ENCODE peak calls at places on chromosome 1, in ten cellular contexts. One of them, this sample, is unnamed.

GRCh38 chr1:109193653-109194590 is 19.8 kb upstream of the SARS1 start:
- DNase-seq in adrenal gland: peak; percentile 77
- DNase-seq in uterus: no peak
- DNase-seq in mammary epithelial cell: no peak
- DNase-seq in AG04449: no peak
- DNase-seq in testis: peak; percentile 69
- DNase-seq in breast epithelium: no peak
- DNase-seq in nephron progenitor cell: peak; percentile 45
- DNase-seq in RWPE1: peak; percentile 56
- DNase-seq in lower lobe of right lung: peak; percentile 55
- DNase-seq in this sample: no peak

GRCh38 chr1:236103646-236104218 is 38.6 kb upstream of the GPR137B start:
- DNase-seq in breast epithelium: no peak
- DNase-seq in mammary epithelial cell: peak; percentile 29
- DNase-seq in uterus: peak; percentile 46
- DNase-seq in AG04449: no peak
- DNase-seq in RWPE1: peak; percentile 77
- DNase-seq in lower lobe of right lung: no peak
- DNase-seq in adrenal gland: peak; percentile 64
- DNase-seq in nephron progenitor cell: peak; percentile 66
- DNase-seq in testis: peak; percentile 80
- DNase-seq in this sample: no peak

GRCh38 chr1:15141933-15142647 is 11.5 kb upstream of the TMEM51 start:
- DNase-seq in lower lobe of right lung: no peak
- DNase-seq in RWPE1: peak; percentile 28
- DNase-seq in testis: no peak
- DNase-seq in adrenal gland: peak; percentile 84
- DNase-seq in uterus: no peak
- DNase-seq in mammary epithelial cell: peak; percentile 63
- DNase-seq in breast epithelium: no peak
- DNase-seq in nephron progenitor cell: no peak
- DNase-seq in AG04449: no peak
- DNase-seq in this sample: no peak

GRCh38 chr1:57204942-57205787 is 218.7 kb downstream of the DAB1 start:
- DNase-seq in adrenal gland: no peak
- DNase-seq in testis: no peak
- DNase-seq in lower lobe of right lung: no peak
- DNase-seq in AG04449: no peak
- DNase-seq in RWPE1: no peak
- DNase-seq in breast epithelium: no peak
- DNase-seq in mammary epithelial cell: no peak
- DNase-seq in nephron progenitor cell: no peak
- DNase-seq in uterus: no peak
- DNase-seq in this sample: no peak

GRCh38 chr1:107557095-107557494 is 407.9 kb downstream of the VAV3 start:
- DNase-seq in nephron progenitor cell: no peak
- DNase-seq in AG04449: no peak
- DNase-seq in lower lobe of right lung: no peak
- DNase-seq in adrenal gland: no peak
- DNase-seq in uterus: no peak
- DNase-seq in breast epithelium: no peak
- DNase-seq in testis: no peak
- DNase-seq in mammary epithelial cell: peak; percentile 56
- DNase-seq in RWPE1: no peak
- DNase-seq in this sample: no peak

GRCh38 chr1:29394521-29394921 is 158.2 kb downstream of the PTPRU start:
- DNase-seq in AG04449: no peak
- DNase-seq in uterus: no peak
- DNase-seq in lower lobe of right lung: no peak
- DNase-seq in breast epithelium: no peak
- DNase-seq in nephron progenitor cell: no peak
- DNase-seq in mammary epithelial cell: no peak
- DNase-seq in testis: peak; percentile 10
- DNase-seq in adrenal gland: no peak
- DNase-seq in RWPE1: no peak
- DNase-seq in this sample: no peak

GRCh38 chr1:37851782-37852210 is 7.6 kb downstream of the MTF1 start:
- DNase-seq in AG04449: no peak
- DNase-seq in adrenal gland: peak; percentile 19
- DNase-seq in breast epithelium: no peak
- DNase-seq in testis: no peak
- DNase-seq in lower lobe of right lung: no peak
- DNase-seq in uterus: no peak
- DNase-seq in mammary epithelial cell: no peak
- DNase-seq in nephron progenitor cell: no peak
- DNase-seq in RWPE1: no peak
- DNase-seq in this sample: no peak

GRCh38 chr1:94974824-94975223 is 47.9 kb upstream of the CNN3 start:
- DNase-seq in AG04449: peak; percentile 62
- DNase-seq in mammary epithelial cell: peak; percentile 87
- DNase-seq in RWPE1: peak; percentile 35
- DNase-seq in lower lobe of right lung: no peak
- DNase-seq in adrenal gland: no peak
- DNase-seq in testis: no peak
- DNase-seq in uterus: no peak
- DNase-seq in nephron progenitor cell: no peak
- DNase-seq in breast epithelium: no peak
- DNase-seq in this sample: no peak

GRCh38 chr1:232890340-232890953 is 60.0 kb upstream of the NTPCR start:
- DNase-seq in mammary epithelial cell: no peak
- DNase-seq in nephron progenitor cell: no peak
- DNase-seq in AG04449: no peak
- DNase-seq in adrenal gland: no peak
- DNase-seq in RWPE1: no peak
- DNase-seq in uterus: no peak
- DNase-seq in testis: no peak
- DNase-seq in breast epithelium: no peak
- DNase-seq in lower lobe of right lung: no peak
- DNase-seq in this sample: no peak

DNA sequence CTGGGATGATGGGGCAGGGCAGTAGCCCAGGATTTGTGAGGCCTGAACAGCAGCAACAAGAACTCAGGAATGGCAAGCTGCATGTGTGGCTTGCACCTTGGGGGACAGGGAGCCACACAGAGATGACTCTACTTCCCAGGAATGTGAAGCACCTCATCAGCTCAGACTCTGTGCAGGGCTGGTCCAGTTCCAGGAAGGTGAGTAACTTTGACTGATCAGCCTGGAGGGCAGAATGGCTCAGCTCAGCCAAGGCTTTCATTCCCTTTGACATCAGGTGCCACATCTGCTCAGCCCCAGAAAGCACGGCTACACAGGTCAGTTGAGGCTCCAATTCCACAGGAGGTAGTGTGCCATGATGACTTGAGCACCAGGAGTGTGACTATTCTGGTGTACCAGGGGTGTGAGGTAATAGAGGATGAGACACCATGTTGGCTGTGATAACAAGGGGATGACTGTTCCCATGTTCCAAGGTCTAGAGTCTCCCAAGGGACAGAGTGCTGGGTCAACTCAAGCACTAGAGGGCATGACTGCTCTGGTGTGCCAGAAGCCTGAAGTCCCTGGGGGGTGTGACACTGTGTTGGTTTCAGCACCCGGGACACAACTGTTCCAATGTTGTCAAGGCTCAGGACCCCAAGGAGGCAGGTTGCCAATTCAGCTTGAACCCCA is 625.8 kb upstream of the ADGRL2 start:
- DNase-seq in AG04449: no peak
- DNase-seq in mammary epithelial cell: peak; percentile 99
- DNase-seq in testis: no peak
- DNase-seq in lower lobe of right lung: no peak
- DNase-seq in uterus: no peak
- DNase-seq in adrenal gland: no peak
- DNase-seq in RWPE1: peak; percentile 83
- DNase-seq in nephron progenitor cell: no peak
- DNase-seq in breast epithelium: no peak
- DNase-seq in this sample: no peak
- TF ChIP-seq CTCF in AG04449: no peak
- TF ChIP-seq CTCF in mammary epithelial cell: peak; percentile 33
- TF ChIP-seq CTCF in testis: no peak
- TF ChIP-seq CTCF in lower lobe of right lung: no peak
- TF ChIP-seq CTCF in uterus: no peak
- TF ChIP-seq CTCF in adrenal gland: no peak
- TF ChIP-seq CTCF in RWPE1: no peak
- TF ChIP-seq CTCF in nephron progenitor cell: no peak
- TF ChIP-seq CTCF in breast epithelium: no peak
- TF ChIP-seq CTCF in this sample: no peak

DNA sequence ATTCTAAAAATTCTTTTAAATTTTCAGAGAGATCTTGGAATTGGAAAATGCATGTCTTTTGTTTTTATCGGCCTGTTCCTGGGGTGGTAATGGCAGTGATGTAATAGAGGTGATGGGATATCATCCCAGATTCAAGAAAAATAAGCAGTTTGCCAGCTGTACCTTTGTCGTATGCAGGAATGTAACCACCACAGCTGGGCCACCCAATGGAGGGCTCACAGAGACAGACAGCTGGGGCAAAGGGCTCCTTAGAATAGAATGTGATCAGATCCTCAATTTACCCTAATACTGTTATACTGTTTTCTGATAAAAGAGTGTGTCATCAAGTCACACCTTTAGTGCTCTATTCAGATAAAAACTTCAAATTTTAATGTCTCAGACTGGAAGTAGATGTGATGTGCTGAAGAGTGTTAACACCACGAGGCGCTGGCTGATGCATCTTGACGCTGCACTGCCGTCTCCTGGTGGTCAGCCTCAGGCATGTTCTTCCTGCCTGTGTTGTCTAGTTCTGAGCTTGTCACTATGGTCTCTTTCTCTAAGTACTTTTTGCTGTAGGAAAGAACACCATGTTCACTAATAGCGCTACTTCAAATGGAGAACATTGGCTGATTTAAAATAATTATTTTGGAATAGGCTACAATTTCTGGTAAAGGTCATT is 78.8 kb downstream of the C1orf21 start:
- DNase-seq in RWPE1: no peak
- DNase-seq in adrenal gland: no peak
- DNase-seq in mammary epithelial cell: no peak
- DNase-seq in uterus: no peak
- DNase-seq in nephron progenitor cell: no peak
- DNase-seq in AG04449: no peak
- DNase-seq in breast epithelium: peak; percentile 58
- DNase-seq in lower lobe of right lung: no peak
- DNase-seq in testis: peak; percentile 76
- DNase-seq in this sample: no peak
- TF ChIP-seq CTCF in RWPE1: no peak
- TF ChIP-seq CTCF in adrenal gland: no peak
- TF ChIP-seq CTCF in mammary epithelial cell: no peak
- TF ChIP-seq CTCF in uterus: no peak
- TF ChIP-seq CTCF in nephron progenitor cell: peak; percentile 8
- TF ChIP-seq CTCF in AG04449: no peak
- TF ChIP-seq CTCF in breast epithelium: peak; percentile 20
- TF ChIP-seq CTCF in lower lobe of right lung: no peak
- TF ChIP-seq CTCF in testis: peak; percentile 31
- TF ChIP-seq CTCF in this sample: peak; percentile 6

GRCh38 chr1:116360435-116361173 is 12.4 kb upstream of the ATP1A1 start:
- DNase-seq in adrenal gland: no peak
- DNase-seq in AG04449: no peak
- DNase-seq in lower lobe of right lung: no peak
- DNase-seq in breast epithelium: no peak
- DNase-seq in RWPE1: no peak
- DNase-seq in nephron progenitor cell: no peak
- DNase-seq in uterus: no peak
- DNase-seq in mammary epithelial cell: no peak
- DNase-seq in testis: no peak
- DNase-seq in this sample: no peak
- TF ChIP-seq CTCF in adrenal gland: peak; percentile 17
- TF ChIP-seq CTCF in AG04449: no peak
- TF ChIP-seq CTCF in lower lobe of right lung: peak; percentile 46
- TF ChIP-seq CTCF in breast epithelium: peak; percentile 21
- TF ChIP-seq CTCF in RWPE1: peak; percentile 18
- TF ChIP-seq CTCF in nephron progenitor cell: no peak
- TF ChIP-seq CTCF in uterus: peak; percentile 42
- TF ChIP-seq CTCF in mammary epithelial cell: peak; percentile 32
- TF ChIP-seq CTCF in testis: no peak
- TF ChIP-seq CTCF in this sample: peak; percentile 34

GRCh38 chr1:111346089-111346885 is 55.6 kb downstream of the CHIA start:
- DNase-seq in adrenal gland: peak; percentile 89
- DNase-seq in breast epithelium: peak; percentile 84
- DNase-seq in RWPE1: peak; percentile 78
- DNase-seq in uterus: peak; percentile 84
- DNase-seq in mammary epithelial cell: peak; percentile 66
- DNase-seq in lower lobe of right lung: peak; percentile 93
- DNase-seq in AG04449: no peak
- DNase-seq in nephron progenitor cell: peak; percentile 91
- DNase-seq in testis: peak; percentile 93
- DNase-seq in this sample: peak; percentile 94
- TF ChIP-seq CTCF in adrenal gland: no peak
- TF ChIP-seq CTCF in breast epithelium: peak; percentile 7
- TF ChIP-seq CTCF in RWPE1: no peak
- TF ChIP-seq CTCF in uterus: no peak
- TF ChIP-seq CTCF in mammary epithelial cell: no peak
- TF ChIP-seq CTCF in lower lobe of right lung: peak; percentile 12
- TF ChIP-seq CTCF in AG04449: peak; percentile 5
- TF ChIP-seq CTCF in nephron progenitor cell: no peak
- TF ChIP-seq CTCF in testis: no peak
- TF ChIP-seq CTCF in this sample: no peak

This sample was measured in esophagus muscularis mucosa.